ENCODE peak calls at places on chromosomes 11 and 22, in nine cellular contexts. G, F, V, Q, T, I, A, H and Z are unnamed samples.

GRCh38 chr11:71498091-71498490 is 29.0 kb upstream of the KRTAP5-7 start:
- DNase-seq in A (no peak), I (no peak), H (no peak), F (no peak), Q (no peak), G (no peak), T (no peak), V (no peak), Z (no peak)

GRCh38 chr11:2522636-2523255 is 77.9 kb downstream of the KCNQ1 start:
- DNase-seq in Q (no peak), F (no peak), I (no peak), A (peak), G (peak), V (no peak), T (peak), H (peak), Z (no peak)

GRCh38 chr11:65036931-65037330 is 4.1 kb upstream of the SAC3D1 start:
- DNase-seq in H (no peak), G (no peak), V (no peak), T (peak), Q (no peak), F (no peak), I (no peak), A (no peak), Z (no peak)

GRCh38 chr11:131408011-131408640 is 37.7 kb downstream of the NTM start:
- DNase-seq in H (no peak), I (no peak), A (peak), Q (no peak), T (no peak), G (peak), V (no peak), F (no peak), Z (no peak)

GRCh38 chr11:122123258-122123929 is 7.4 kb upstream of the BLID start:
- DNase-seq in G (no peak), Q (no peak), H (no peak), I (no peak), A (no peak), V (no peak), F (no peak), T (no peak), Z (no peak)

GRCh38 chr11:19670030-19670761 is 42.4 kb upstream of the NAV2 start:
- DNase-seq in F (peak), I (no peak), G (peak), T (no peak), H (no peak), V (no peak), Q (no peak), A (no peak), Z (no peak)

GRCh38 chr11:1752907-1753425 is 2.6 kb upstream of the IFITM10 start:
- DNase-seq in A (no peak), H (no peak), F (no peak), I (no peak), Q (no peak), G (no peak), T (no peak), V (no peak), Z (no peak)

GRCh38 chr22:22612516-22612915 is 31.9 kb upstream of the GGTLC2 start:
- DNase-seq in G (no peak), H (no peak), F (no peak), I (no peak), V (no peak), T (no peak), A (no peak), Q (no peak), Z (no peak)

GRCh38 chr11:11243790-11244469 is 109.1 kb downstream of the CSNK2A3 start:
- DNase-seq in A (peak), I (peak), G (peak), Q (peak), F (peak), T (peak), H (no peak), V (no peak), Z (no peak)

GRCh38 chr22:47125603-47126002 is 363.2 kb downstream of the TBC1D22A start:
- DNase-seq in I (no peak), T (no peak), H (no peak), Q (no peak), G (peak), V (no peak), F (no peak), A (no peak), Z (no peak)

GRCh38 chr11:17473071-17473744 is 3.4 kb downstream of the ABCC8 start:
- DNase-seq in G (peak), V (no peak), Q (no peak), H (no peak), A (peak), I (no peak), F (peak), T (no peak), Z (no peak)

GRCh38 chr11:119144825-119145476 is 3.9 kb upstream of the ABCG4 start:
- DNase-seq in I (no peak), T (peak), G (peak), H (peak), A (peak), F (peak), Q (no peak), V (peak), Z (no peak)

GRCh38 chr22:19648419-19648929 is 65.8 kb upstream of the SEPTIN5 start:
- DNase-seq in A (no peak), H (no peak), F (no peak), Q (no peak), G (peak), T (no peak), V (no peak), I (no peak), Z (no peak)

GRCh38 chr22:29798318-29798717 is 31.1 kb downstream of the UQCR10 start:
- DNase-seq in H (no peak), V (no peak), I (no peak), G (no peak), Q (no peak), A (no peak), T (no peak), F (no peak), Z (no peak)

GRCh38 chr11:33557201-33557600 is 143.4 kb downstream of the C11orf91 start:
- DNase-seq in G (no peak), Q (no peak), V (no peak), T (no peak), F (no peak), H (no peak), I (no peak), A (no peak), Z (no peak)

GRCh38 chr11:36793542-36793926 is 195.5 kb upstream of the RAG2 start:
- DNase-seq in I (no peak), H (no peak), Q (no peak), F (no peak), T (no peak), A (peak), V (no peak), G (peak), Z (no peak)

GRCh38 chr22:32567544-32567943 is 92.9 kb downstream of the FBXO7 start:
- DNase-seq in V (no peak), T (no peak), Q (no peak), G (no peak), H (no peak), I (no peak), F (no peak), A (no peak), Z (no peak)

GRCh38 chr11:69915151-69915500 is 95.9 kb upstream of the FGF3 start:
- DNase-seq in G (no peak), Q (no peak), T (no peak), H (no peak), V (no peak), F (no peak), A (no peak), I (no peak), Z (no peak)

GRCh38 chr22:20945578-20945934 is 21.5 kb upstream of the AIFM3 start:
- DNase-seq in H (no peak), V (no peak), G (no peak), T (no peak), F (no peak), Q (no peak), A (no peak), I (no peak), Z (no peak)

GRCh38 chr11:120517390-120518315 is 6.1 kb downstream of the GRIK4 start:
- DNase-seq in H (no peak), V (no peak), I (no peak), A (no peak), T (no peak), G (no peak), F (no peak), Q (no peak), Z (no peak)

GRCh38 chr22:50599816-50600454 is 658 bp upstream of the MAPK8IP2 start:
- DNase-seq in T (peak), Q (peak), F (peak), G (peak), V (peak), H (peak), A (peak), I (peak), Z (no peak)

GRCh38 chr11:17154409-17155159 is 53.2 kb downstream of the PIK3C2A start:
- DNase-seq in I (no peak), V (no peak), F (no peak), Q (no peak), H (no peak), A (no peak), G (no peak), T (no peak), Z (no peak)

GRCh38 chr11:34656062-34656720 is 35.3 kb downstream of the EHF start:
- DNase-seq in V (no peak), G (no peak), I (no peak), H (no peak), T (no peak), A (no peak), Q (no peak), F (no peak), Z (no peak)

GRCh38 chr22:39432361-39432811 is 24.4 kb upstream of the MGAT3 start:
- DNase-seq in G (no peak), T (no peak), V (no peak), F (no peak), H (no peak), I (no peak), Q (no peak), A (no peak), Z (no peak)

GRCh38 chr11:75563501-75563977 is 1.5 kb downstream of the SERPINH1 start:
- DNase-seq in F (no peak), T (no peak), H (no peak), G (no peak), Q (no peak), A (no peak), I (no peak), V (no peak), Z (no peak)

GRCh38 chr11:76889414-76889975 is 28.8 kb downstream of the ACER3 start:
- DNase-seq in I (no peak), A (no peak), V (no peak), H (no peak), T (no peak), F (no peak), Q (no peak), G (no peak), Z (no peak)

GRCh38 chr22:43488031-43488892 is 76.4 kb downstream of the MPPED1 start:
- DNase-seq in V (no peak), F (peak), I (no peak), Q (no peak), H (no peak), G (peak), A (no peak), T (no peak), Z (no peak)

GRCh38 chr11:119417726-119418540 is 5.0 kb downstream of the THY1 start:
- DNase-seq in F (no peak), H (no peak), A (no peak), G (no peak), I (no peak), Q (no peak), V (no peak), T (no peak), Z (peak)

GRCh38 chr11:126164781-126165180 is 46.7 kb downstream of the RPUSD4 start:
- DNase-seq in G (no peak), T (no peak), Q (no peak), F (no peak), H (no peak), A (no peak), I (no peak), V (no peak), Z (no peak)

GRCh38 chr11:128497057-128497957 is 90.1 kb downstream of the ETS1 start:
- DNase-seq in T (no peak), V (no peak), G (peak), Q (no peak), H (peak), F (no peak), I (no peak), A (peak), Z (no peak)

GRCh38 chr22:22111267-22111751 is 128.7 kb upstream of the TOP3B start:
- DNase-seq in F (no peak), A (no peak), V (peak), G (peak), Q (no peak), H (peak), T (no peak), I (no peak), Z (no peak)

GRCh38 chr11:116044946-116045345 is 540.7 kb upstream of the CADM1 start:
- DNase-seq in G (no peak), A (no peak), T (no peak), F (no peak), V (no peak), I (no peak), Q (no peak), H (no peak), Z (no peak)

GRCh38 chr22:46087816-46088277 is 62.5 kb upstream of the PPARA start:
- DNase-seq in Q (no peak), T (peak), G (no peak), V (no peak), H (no peak), A (peak), F (peak), I (no peak), Z (peak)

GRCh38 chr11:129277216-129277838 is 85.2 kb upstream of the ARHGAP32 start:
- DNase-seq in F (no peak), T (no peak), A (no peak), Q (no peak), I (no peak), H (no peak), V (no peak), G (no peak), Z (no peak)

GRCh38 chr11:131910491-131911387 is 540.3 kb downstream of the NTM start:
- DNase-seq in I (no peak), F (peak), Q (no peak), T (no peak), G (peak), V (no peak), H (no peak), A (peak), Z (no peak)

GRCh38 chr11:250740-251299 is 14.0 kb downstream of the PSMD13 start:
- DNase-seq in F (peak), G (peak), I (peak), A (peak), T (peak), H (peak), Q (peak), V (peak), Z (no peak)

GRCh38 chr11:35208795-35209194 is 69.8 kb downstream of the CD44 start:
- DNase-seq in V (no peak), A (no peak), Q (no peak), T (no peak), H (no peak), G (no peak), F (no peak), I (no peak), Z (no peak)

GRCh38 chr11:117647872-117648271 is 149.1 kb downstream of the DSCAML1 start:
- DNase-seq in Q (no peak), G (no peak), A (no peak), T (no peak), F (peak), V (no peak), I (no peak), H (no peak), Z (no peak)